ENCODE peak calls at places on chromosomes 5 and 9, in five cellular contexts. F, H, K, I and L are unnamed samples.

GRCh38 chr5:43193171-43193951 is 1.3 kb downstream of the NIM1K start:
- DNase-seq in K (no peak), H (peak; percentile 93), F (no peak), I (no peak), L (no peak)

GRCh38 chr9:130234340-130235260 is 31.0 kb upstream of the HMCN2 start:
- DNase-seq in F (no peak), H (no peak), K (no peak), I (peak; percentile 51), L (no peak)

GRCh38 chr5:138660051-138660572 is 84.9 kb upstream of the HSPA9 start:
- DNase-seq in H (no peak), I (no peak), F (no peak), K (no peak), L (no peak)

GRCh38 chr5:44536650-44537260 is 147.5 kb upstream of the FGF10 start:
- DNase-seq in H (peak; percentile 31), F (no peak), K (no peak), I (no peak), L (no peak)

GRCh38 chr5:36724429-36725332 is 118.3 kb downstream of the SLC1A3 start:
- DNase-seq in H (no peak), F (no peak), K (no peak), I (peak; percentile 56), L (no peak)

GRCh38 chr5:104635216-104635615 is 1072.6 kb upstream of the NUDT12 start:
- DNase-seq in K (no peak), I (no peak), F (no peak), H (no peak), L (no peak)

GRCh38 chr9:111094433-111095421 is 56.5 kb upstream of the LPAR1 start:
- DNase-seq in F (no peak), K (no peak), I (no peak), H (peak; percentile 82), L (no peak)

GRCh38 chr5:66551920-66552319 is 44.3 kb upstream of the MAST4 start:
- DNase-seq in F (no peak), H (no peak), I (no peak), K (no peak), L (no peak)

GRCh38 chr9:121321039-121321503 is 49.0 kb downstream of the STOM start:
- DNase-seq in K (no peak), I (no peak), H (no peak), F (no peak), L (no peak)

GRCh38 chr5:68884893-68885292 is 208.9 kb upstream of the SLC30A5 start:
- DNase-seq in I (no peak), K (no peak), F (no peak), H (no peak), L (no peak)

GRCh38 chr5:157108961-157109360 is at the start of gene HAVCR2:
- DNase-seq in H (no peak), I (no peak), K (no peak), F (no peak), L (no peak)